ENCODE peak calls at places on chromosomes 5 and 9, in six cellular contexts. G is iris pigment epithelial cell, N is smooth muscle cell of the brain vasculature, L is HEK293T, B is T-helper 2 cell, S is HuH-7. P is an unnamed sample.

GRCh38 chr9:128026255-128027165 is 40.6 kb downstream of the NAIF1 start:
- DNase-seq in N (no peak), G (peak; percentile 49), L (no peak), S (no peak), B (peak; percentile 99), P (no peak)

GRCh38 chr9:109699019-109699418 is 81.0 kb upstream of the PALM2AKAP2 start:
- DNase-seq in S (no peak), L (no peak), G (peak; percentile 11), B (no peak), N (no peak), P (no peak)

GRCh38 chr5:16888694-16889124 is 47.4 kb downstream of the MYO10 start:
- DNase-seq in G (no peak), N (no peak), L (no peak), S (no peak), B (no peak), P (peak; percentile 67)

GRCh38 chr5:149268928-149269557 is 2.6 kb upstream of the AFAP1L1 start:
- DNase-seq in B (peak; percentile 55), S (peak; percentile 57), N (no peak), L (peak; percentile 60), G (peak; percentile 56), P (peak; percentile 62)

GRCh38 chr9:74940600-74940999 is 12.1 kb downstream of the C9orf40 start:
- DNase-seq in N (peak; percentile 17), G (peak; percentile 9), B (peak; percentile 12), L (peak; percentile 22), S (no peak), P (peak; percentile 30)

GRCh38 chr5:142757564-142757963 is 12.6 kb upstream of the ARHGAP26 start:
- DNase-seq in B (no peak), S (no peak), N (no peak), L (no peak), G (no peak), P (no peak)

GRCh38 chr5:177495243-177496060 is 2.0 kb downstream of the PDLIM7 start:
- DNase-seq in S (no peak), N (peak; percentile 95), G (peak; percentile 94), L (peak; percentile 57), B (no peak), P (peak; percentile 92)

GRCh38 chr9:75333624-75334023 is 245.3 kb downstream of the OSTF1 start:
- DNase-seq in S (no peak), G (no peak), L (no peak), N (no peak), B (no peak), P (no peak)

GRCh38 chr9:134391319-134392231 is 65.3 kb downstream of the RXRA start:
- DNase-seq in B (peak; percentile 97), N (no peak), G (no peak), L (no peak), S (no peak), P (no peak)

GRCh38 chr5:140117523-140117922 is 3.6 kb downstream of the PURA start:
- DNase-seq in B (no peak), G (no peak), N (no peak), L (no peak), S (no peak), P (no peak)

GRCh38 chr9:72442212-72442607 is 77.2 kb upstream of the ZFAND5 start:
- DNase-seq in L (no peak), S (no peak), B (peak; percentile 29), G (peak; percentile 95), N (no peak), P (peak; percentile 85)

GRCh38 chr5:150023136-150023535 is 22.6 kb downstream of the HMGXB3 start:
- DNase-seq in L (no peak), S (no peak), G (no peak), B (no peak), N (no peak), P (no peak)

GRCh38 chr9:120454427-120454826 is 125.5 kb downstream of the CDK5RAP2 start:
- DNase-seq in L (no peak), N (no peak), S (no peak), B (no peak), G (no peak), P (no peak)

GRCh38 chr9:19976226-19976625 is 187.4 kb upstream of the SLC24A2 start:
- DNase-seq in N (no peak), B (peak; percentile 79), S (no peak), G (peak; percentile 18), L (no peak), P (peak; percentile 35)

GRCh38 chr9:14746655-14747054 is 24.1 kb upstream of the CER1 start:
- DNase-seq in L (no peak), B (no peak), G (no peak), N (no peak), S (no peak), P (no peak)

GRCh38 chr5:57532513-57533497 is 50.2 kb upstream of the ACTBL2 start:
- DNase-seq in B (no peak), N (no peak), G (peak; percentile 73), S (no peak), L (no peak), P (no peak)

GRCh38 chr9:79572891-79573696 is 1.3 kb downstream of the TLE4 start:
- DNase-seq in N (no peak), G (no peak), B (peak; percentile 73), L (peak; percentile 73), S (peak; percentile 23), P (no peak)

P was measured in HCEC 1CT.